ENCODE peak calls at places on chromosomes 6 and 20, in seven cellular contexts. N is body of pancreas, M is BE2C, U is kidney, K is GM12878, Q is fibroblast of lung, I is A549. S is an unnamed sample. For H3K9me3, the result is how much of the 10 kb centered on the place peaks cover.

GRCh38 chr20:39036011-39036410 is 73.9 kb downstream of the DHX35 start:
- DNase-seq in N (no peak), M (no peak), U (no peak), K (no peak), Q (peak), I (no peak), S (no peak)

GRCh38 chr6:160238786-160239751 is 19.6 kb downstream of the SLC22A2 start:
- DNase-seq in N (peak), M (no peak), U (no peak), K (no peak), Q (peak), I (peak), S (no peak)

GRCh38 chr20:58153121-58153520 is 75.3 kb downstream of the ANKRD60 start:
- DNase-seq in N (no peak), M (no peak), U (peak), K (no peak), Q (no peak), I (no peak), S (no peak)

GRCh38 chr20:37836926-37837325 is 66.0 kb upstream of the VSTM2L start:
- DNase-seq in N (no peak), M (no peak), U (no peak), K (no peak), Q (no peak), I (no peak), S (no peak)

GRCh38 chr6:42179956-42180335 is 6.8 kb downstream of the GUCA1A start:
- DNase-seq in N (no peak), M (no peak), U (no peak), K (no peak), Q (no peak), I (no peak), S (no peak)

GRCh38 chr6:13604546-13605416 is 10.4 kb upstream of the NOL7 start:
- DNase-seq in N (no peak), M (no peak), U (no peak), K (no peak), Q (no peak), I (no peak), S (no peak)

GRCh38 chr6:136440187-136440582 is 110.0 kb downstream of the MAP7 start:
- DNase-seq in N (no peak), M (no peak), U (no peak), K (no peak), Q (no peak), I (peak), S (no peak)

GRCh38 chr20:46013826-46014516 is 5.3 kb downstream of the MMP9 start:
- DNase-seq in N (peak), M (peak), U (peak), K (no peak), Q (peak), I (peak), S (peak)

GRCh38 chr6:132919476-132919875 is 105.1 kb downstream of the RPS12 start:
- DNase-seq in N (peak), M (no peak), U (peak), K (no peak), Q (peak), I (peak), S (peak)

GRCh38 chr20:58277578-58278344 is 31.8 kb upstream of the RAB22A start:
- DNase-seq in N (no peak), M (peak), U (no peak), K (no peak), Q (no peak), I (no peak), S (no peak)

GRCh38 chr6:29723666-29724588 is 693 bp downstream of the HLA-F start:
- DNase-seq in N (peak), M (no peak), U (peak), K (no peak), Q (no peak), I (no peak), S (peak)

GRCh38 chr6:17542243-17542642 is 57.9 kb upstream of the FAM8A1 start:
- DNase-seq in N (no peak), M (no peak), U (no peak), K (no peak), Q (no peak), I (no peak), S (no peak)

GRCh38 chr6:160088069-160088773 is 33.4 kb upstream of the SLC22A1 start:
- DNase-seq in N (peak), M (peak), U (no peak), K (no peak), Q (peak), I (peak), S (no peak)

GRCh38 chr20:47487175-47487917 is 14.3 kb upstream of the NCOA3 start:
- DNase-seq in N (no peak), M (no peak), U (no peak), K (peak), Q (no peak), I (no peak), S (no peak)

GRCh38 chr20:38414769-38415450 is 20.2 kb downstream of the SNHG17 start:
- DNase-seq in N (no peak), M (no peak), U (no peak), K (no peak), Q (no peak), I (no peak), S (no peak)

GRCh38 chr20:37475258-37475657 is 45.8 kb upstream of the NNAT start:
- DNase-seq in N (no peak), M (no peak), U (no peak), K (no peak), Q (no peak), I (no peak), S (no peak)

GRCh38 chr6:88683734-88684133 is 279.7 kb downstream of the RNGTT start:
- DNase-seq in N (no peak), M (no peak), U (no peak), K (no peak), Q (no peak), I (no peak), S (no peak)

GRCh38 chr20:21682576-21682975 is 22.9 kb upstream of the PAX1 start:
- DNase-seq in N (no peak), M (no peak), U (no peak), K (no peak), Q (no peak), I (no peak), S (no peak)

GRCh38 chr6:81769834-81770233 is 17.4 kb upstream of the TENT5A start:
- DNase-seq in N (no peak), M (no peak), U (no peak), K (no peak), Q (no peak), I (no peak), S (no peak)

GRCh38 chr6:28980797-28981390 is 24.2 kb downstream of the ZNF311 start:
- DNase-seq in N (peak), M (peak), U (no peak), K (peak), Q (peak), I (peak), S (no peak)

GRCh38 chr6:37714836-37715425 is 17.2 kb upstream of the MDGA1 start:
- DNase-seq in N (no peak), M (no peak), U (no peak), K (no peak), Q (peak), I (no peak), S (no peak)

GRCh38 chr6:6591778-6592388 is 3.4 kb downstream of the LY86 start:
- DNase-seq in N (no peak), M (no peak), U (no peak), K (peak), Q (no peak), I (no peak), S (peak)

GRCh38 chr6:37524025-37524647 is 24.4 kb upstream of the CCDC167 start:
- DNase-seq in N (no peak), M (no peak), U (no peak), K (no peak), Q (peak), I (no peak), S (no peak)

GRCh38 chr6:99993146-99993532 is 884 bp downstream of the MCHR2 start:
- DNase-seq in N (no peak), M (no peak), U (no peak), K (no peak), Q (no peak), I (no peak), S (no peak)

GRCh38 chr6:94511502-94512088 is 1065.7 kb upstream of the MANEA start:
- DNase-seq in N (no peak), M (no peak), U (peak), K (no peak), Q (no peak), I (no peak), S (no peak)

GRCh38 chr6:14818422-14818884 is 427.4 kb upstream of the JARID2 start:
- DNase-seq in N (peak), M (no peak), U (no peak), K (no peak), Q (no peak), I (no peak), S (no peak)

GRCh38 chr6:136656121-136656520 is 105.9 kb upstream of the MAP7 start:
- DNase-seq in N (no peak), M (no peak), U (no peak), K (no peak), Q (peak), I (no peak), S (no peak)

GRCh38 chr6:89836637-89837222 is 7.0 kb downstream of the CASP8AP2 start:
- DNase-seq in N (no peak), M (no peak), U (no peak), K (no peak), Q (no peak), I (no peak), S (no peak)

GRCh38 chr6:22024973-22025467 is 271.8 kb downstream of the PRL start:
- DNase-seq in N (no peak), M (no peak), U (no peak), K (peak), Q (no peak), I (no peak), S (no peak)

GRCh38 chr20:36613974-36614373 is 8.4 kb downstream of the RAB5IF start:
- DNase-seq in N (peak), M (no peak), U (no peak), K (no peak), Q (no peak), I (no peak), S (peak)

GRCh38 chr6:168021581-168021980 is 24.1 kb downstream of the KIF25 start:
- DNase-seq in N (no peak), M (no peak), U (no peak), K (no peak), Q (no peak), I (no peak), S (no peak)

GRCh38 chr6:112348334-112348874 is 1.3 kb downstream of the RFPL4B start:
- DNase-seq in N (no peak), M (no peak), U (no peak), K (no peak), Q (no peak), I (no peak), S (no peak)

GRCh38 chr20:47544240-47544639 is 42.6 kb downstream of the NCOA3 start:
- DNase-seq in N (no peak), M (no peak), U (no peak), K (no peak), Q (no peak), I (no peak), S (no peak)

GRCh38 chr20:63576311-63576710 is 2.3 kb upstream of the HELZ2 start:
- DNase-seq in N (no peak), M (no peak), U (no peak), K (no peak), Q (no peak), I (no peak), S (no peak)

GRCh38 chr6:157912326-157912725 is 69.3 kb upstream of the SYNJ2 start:
- DNase-seq in N (no peak), M (no peak), U (no peak), K (no peak), Q (peak), I (no peak), S (no peak)

GRCh38 chr20:35611482-35611881 is 4.1 kb upstream of the SPAG4 start:
- DNase-seq in N (no peak), M (no peak), U (no peak), K (peak), Q (no peak), I (no peak), S (no peak)

GRCh38 chr6:164085552-164086325 is 671.2 kb downstream of the QKI start:
- DNase-seq in N (peak), M (no peak), U (peak), K (no peak), Q (peak), I (no peak), S (no peak)

GRCh38 chr20:12289476-12289875 is 371.8 kb downstream of the BTBD3 start:
- DNase-seq in N (no peak), M (no peak), U (no peak), K (no peak), Q (no peak), I (no peak), S (no peak)

GRCh38 chr20:12291386-12291785 is 373.7 kb downstream of the BTBD3 start:
- DNase-seq in N (no peak), M (no peak), U (no peak), K (no peak), Q (no peak), I (no peak), S (no peak)

GRCh38 chr20:12293900-12294299 is 376.2 kb downstream of the BTBD3 start:
- DNase-seq in N (no peak), M (peak), U (no peak), K (no peak), Q (no peak), I (no peak), S (no peak)

DNA sequence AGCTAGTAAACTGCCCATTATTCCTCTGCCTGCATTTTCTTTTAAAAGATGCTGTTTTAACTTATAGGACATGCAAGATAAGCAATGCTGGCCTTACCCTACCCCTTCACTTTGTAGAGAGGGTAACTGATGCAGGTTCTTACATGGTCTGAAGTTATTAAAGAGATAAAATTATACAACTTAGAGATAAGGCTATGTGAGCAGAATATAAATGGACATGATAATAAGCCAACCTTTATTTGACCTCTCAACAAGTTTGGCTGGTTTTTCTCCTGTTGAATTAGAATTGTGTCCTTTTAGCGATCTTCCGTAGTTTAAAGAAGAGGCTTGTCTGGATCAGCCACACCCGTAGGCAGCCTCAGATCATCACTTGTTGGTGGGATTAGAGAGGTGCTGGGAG is 377.0 kb downstream of the BTBD3 start:
- DNase-seq in N (no peak), M (no peak), U (no peak), K (no peak), Q (no peak), I (no peak), S (no peak)
- H3K9me3 ChIP-seq in N (under half), M (under half), U (under half), K (under half), Q (under half), I (under half), S (under half)

DNA sequence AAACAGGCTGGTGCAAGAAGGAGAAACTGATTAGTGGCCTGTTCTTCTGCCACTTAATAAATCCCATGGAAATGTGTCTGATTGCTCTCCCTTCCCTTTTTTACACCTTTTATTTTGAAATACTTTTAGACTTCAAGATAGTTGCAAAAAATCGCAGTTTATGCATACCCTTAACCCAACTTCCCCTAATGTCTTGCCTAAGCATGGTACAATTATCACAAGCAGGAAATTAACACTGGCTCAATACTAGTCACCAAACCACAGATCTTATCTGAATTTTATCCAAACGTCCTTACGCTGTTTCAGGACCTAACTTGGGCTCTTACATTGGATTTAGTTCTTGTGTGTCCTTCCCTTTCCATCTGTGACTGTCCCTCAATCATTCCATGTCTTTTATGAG is 146.4 kb downstream of the ZNF217 start:
- DNase-seq in N (no peak), M (no peak), U (no peak), K (no peak), Q (no peak), I (no peak), S (no peak)
- H3K9me3 ChIP-seq in N (under half), M (under half), U (under half), K (under half), Q (under half), I (under half), S (under half)

GRCh38 chr6:3085074-3085473 is 16.8 kb downstream of the RIPK1 start:
- DNase-seq in N (no peak), M (no peak), U (no peak), K (no peak), Q (no peak), I (no peak), S (no peak)
- H3K9me3 ChIP-seq in N (under half), M (under half), U (under half), K (under half), Q (under half), I (under half), S (under half)

DNA sequence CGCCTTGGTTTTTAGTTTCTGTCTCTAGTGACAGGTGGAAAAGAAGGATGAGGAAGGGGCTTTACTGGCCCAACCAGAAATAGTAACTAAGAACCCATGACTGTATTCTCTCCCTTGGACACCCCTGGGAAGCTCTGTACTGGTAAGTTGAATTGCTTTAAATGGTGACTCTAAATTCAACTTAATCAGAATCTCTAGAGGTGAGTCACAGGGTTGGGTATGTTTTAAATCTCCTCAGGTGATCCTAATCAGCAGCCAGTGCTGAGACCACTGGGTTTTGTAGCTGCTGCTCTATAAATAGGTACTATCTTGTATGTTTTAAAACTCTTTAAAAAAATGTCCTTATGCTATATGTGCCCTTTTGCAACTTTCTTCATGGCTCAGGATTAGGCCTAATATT is 314.0 kb upstream of the ECI2 start:
- DNase-seq in N (no peak), M (no peak), U (no peak), K (no peak), Q (no peak), I (no peak), S (no peak)
- H3K9me3 ChIP-seq in N (under half), M (under half), U (under half), K (under half), Q (under half), I (under half), S (under half)

S was measured in left lung.